ENCODE peak calls at places on chromosomes 6 and 20, in six cellular contexts. One of them, this sample, is unnamed.

GRCh38 chr20:63968928-63969760 is 586 bp downstream of the ZNF512B start:
- DNase-seq in uterus: peak
- DNase-seq in T-cell: no peak
- DNase-seq in left ventricle myocardium inferior: peak
- DNase-seq in NCI-H524 treated with DMSO at 0.1 percent for 48 hours: no peak
- DNase-seq in RWPE1: no peak
- DNase-seq in this sample: no peak

GRCh38 chr20:32052090-32052791 is at the start of gene HCK:
- DNase-seq in RWPE1: no peak
- DNase-seq in left ventricle myocardium inferior: peak
- DNase-seq in T-cell: no peak
- DNase-seq in uterus: no peak
- DNase-seq in NCI-H524 treated with DMSO at 0.1 percent for 48 hours: no peak
- DNase-seq in this sample: no peak

GRCh38 chr6:142627474-142627873 is 317.5 kb downstream of the HIVEP2 start:
- DNase-seq in RWPE1: no peak
- DNase-seq in left ventricle myocardium inferior: no peak
- DNase-seq in NCI-H524 treated with DMSO at 0.1 percent for 48 hours: no peak
- DNase-seq in uterus: no peak
- DNase-seq in T-cell: no peak
- DNase-seq in this sample: peak

GRCh38 chr6:36129889-36130671 is at the start of gene MAPK13:
- DNase-seq in uterus: no peak
- DNase-seq in RWPE1: peak
- DNase-seq in T-cell: no peak
- DNase-seq in left ventricle myocardium inferior: no peak
- DNase-seq in NCI-H524 treated with DMSO at 0.1 percent for 48 hours: no peak
- DNase-seq in this sample: no peak

GRCh38 chr6:145225500-145225899 is 509.8 kb downstream of the EPM2A start:
- DNase-seq in left ventricle myocardium inferior: no peak
- DNase-seq in uterus: no peak
- DNase-seq in NCI-H524 treated with DMSO at 0.1 percent for 48 hours: no peak
- DNase-seq in RWPE1: no peak
- DNase-seq in T-cell: no peak
- DNase-seq in this sample: no peak

GRCh38 chr6:83215131-83216047 is 22.2 kb downstream of the RWDD2A start:
- DNase-seq in left ventricle myocardium inferior: peak
- DNase-seq in RWPE1: peak
- DNase-seq in T-cell: peak
- DNase-seq in uterus: peak
- DNase-seq in NCI-H524 treated with DMSO at 0.1 percent for 48 hours: peak
- DNase-seq in this sample: peak

GRCh38 chr20:34675993-34676641 is 775 bp downstream of the PIGU start:
- DNase-seq in NCI-H524 treated with DMSO at 0.1 percent for 48 hours: no peak
- DNase-seq in left ventricle myocardium inferior: no peak
- DNase-seq in RWPE1: no peak
- DNase-seq in uterus: no peak
- DNase-seq in T-cell: no peak
- DNase-seq in this sample: no peak

GRCh38 chr20:8757146-8757545 is 311.7 kb upstream of the PLCB4 start:
- DNase-seq in T-cell: no peak
- DNase-seq in uterus: no peak
- DNase-seq in NCI-H524 treated with DMSO at 0.1 percent for 48 hours: peak
- DNase-seq in RWPE1: no peak
- DNase-seq in left ventricle myocardium inferior: no peak
- DNase-seq in this sample: no peak

GRCh38 chr6:115545410-115545986 is 515.2 kb downstream of the FRK start:
- DNase-seq in T-cell: no peak
- DNase-seq in uterus: peak
- DNase-seq in left ventricle myocardium inferior: no peak
- DNase-seq in NCI-H524 treated with DMSO at 0.1 percent for 48 hours: no peak
- DNase-seq in RWPE1: no peak
- DNase-seq in this sample: no peak

GRCh38 chr6:161366301-161366953 is 92.6 kb upstream of the AGPAT4 start:
- DNase-seq in left ventricle myocardium inferior: no peak
- DNase-seq in RWPE1: no peak
- DNase-seq in uterus: no peak
- DNase-seq in NCI-H524 treated with DMSO at 0.1 percent for 48 hours: no peak
- DNase-seq in T-cell: no peak
- DNase-seq in this sample: no peak

GRCh38 chr20:59994697-59995122 is 36.5 kb downstream of the CDH26 start:
- DNase-seq in NCI-H524 treated with DMSO at 0.1 percent for 48 hours: no peak
- DNase-seq in RWPE1: peak
- DNase-seq in T-cell: no peak
- DNase-seq in left ventricle myocardium inferior: peak
- DNase-seq in uterus: peak
- DNase-seq in this sample: no peak

GRCh38 chr6:125203395-125203794 is 49.8 kb downstream of the TPD52L1 start:
- DNase-seq in uterus: no peak
- DNase-seq in left ventricle myocardium inferior: no peak
- DNase-seq in RWPE1: no peak
- DNase-seq in T-cell: no peak
- DNase-seq in NCI-H524 treated with DMSO at 0.1 percent for 48 hours: no peak
- DNase-seq in this sample: no peak

GRCh38 chr6:45351667-45352066 is 23.5 kb downstream of the RUNX2 start:
- DNase-seq in NCI-H524 treated with DMSO at 0.1 percent for 48 hours: peak
- DNase-seq in T-cell: no peak
- DNase-seq in left ventricle myocardium inferior: no peak
- DNase-seq in uterus: no peak
- DNase-seq in RWPE1: no peak
- DNase-seq in this sample: no peak

GRCh38 chr6:108565893-108566292 is 5.2 kb downstream of the FOXO3 start:
- DNase-seq in RWPE1: no peak
- DNase-seq in T-cell: no peak
- DNase-seq in left ventricle myocardium inferior: no peak
- DNase-seq in uterus: peak
- DNase-seq in NCI-H524 treated with DMSO at 0.1 percent for 48 hours: no peak
- DNase-seq in this sample: no peak

GRCh38 chr20:45833883-45834796 is 541 bp downstream of the SNX21 start:
- DNase-seq in uterus: peak
- DNase-seq in left ventricle myocardium inferior: peak
- DNase-seq in NCI-H524 treated with DMSO at 0.1 percent for 48 hours: no peak
- DNase-seq in RWPE1: peak
- DNase-seq in T-cell: no peak
- DNase-seq in this sample: peak

GRCh38 chr6:14881399-14881798 is 364.5 kb upstream of the JARID2 start:
- DNase-seq in NCI-H524 treated with DMSO at 0.1 percent for 48 hours: no peak
- DNase-seq in RWPE1: peak
- DNase-seq in uterus: no peak
- DNase-seq in left ventricle myocardium inferior: no peak
- DNase-seq in T-cell: no peak
- DNase-seq in this sample: no peak

GRCh38 chr6:83371428-83371827 is 59.4 kb downstream of the ME1 start:
- DNase-seq in NCI-H524 treated with DMSO at 0.1 percent for 48 hours: no peak
- DNase-seq in RWPE1: no peak
- DNase-seq in uterus: no peak
- DNase-seq in left ventricle myocardium inferior: no peak
- DNase-seq in T-cell: no peak
- DNase-seq in this sample: no peak

GRCh38 chr6:13700232-13700631 is 11.4 kb downstream of the RANBP9 start:
- DNase-seq in RWPE1: no peak
- DNase-seq in T-cell: no peak
- DNase-seq in left ventricle myocardium inferior: no peak
- DNase-seq in uterus: no peak
- DNase-seq in NCI-H524 treated with DMSO at 0.1 percent for 48 hours: no peak
- DNase-seq in this sample: no peak

GRCh38 chr6:133129556-133129955 is 111.6 kb upstream of the EYA4 start:
- DNase-seq in RWPE1: no peak
- DNase-seq in left ventricle myocardium inferior: no peak
- DNase-seq in NCI-H524 treated with DMSO at 0.1 percent for 48 hours: no peak
- DNase-seq in uterus: no peak
- DNase-seq in T-cell: no peak
- DNase-seq in this sample: no peak

GRCh38 chr20:34578521-34579147 is 20.1 kb downstream of the MAP1LC3A start:
- DNase-seq in left ventricle myocardium inferior: peak
- DNase-seq in uterus: no peak
- DNase-seq in RWPE1: no peak
- DNase-seq in T-cell: no peak
- DNase-seq in NCI-H524 treated with DMSO at 0.1 percent for 48 hours: no peak
- DNase-seq in this sample: no peak

GRCh38 chr6:164039954-164040375 is 625.4 kb downstream of the QKI start:
- DNase-seq in uterus: peak
- DNase-seq in T-cell: peak
- DNase-seq in NCI-H524 treated with DMSO at 0.1 percent for 48 hours: no peak
- DNase-seq in left ventricle myocardium inferior: peak
- DNase-seq in RWPE1: peak
- DNase-seq in this sample: peak

GRCh38 chr6:39791311-39791710 is 865 bp upstream of the DAAM2 start:
- DNase-seq in T-cell: no peak
- DNase-seq in NCI-H524 treated with DMSO at 0.1 percent for 48 hours: no peak
- DNase-seq in uterus: no peak
- DNase-seq in RWPE1: no peak
- DNase-seq in left ventricle myocardium inferior: no peak
- DNase-seq in this sample: no peak

GRCh38 chr20:62914970-62915457 is 11.3 kb downstream of the DIDO1 start:
- DNase-seq in RWPE1: no peak
- DNase-seq in left ventricle myocardium inferior: no peak
- DNase-seq in NCI-H524 treated with DMSO at 0.1 percent for 48 hours: no peak
- DNase-seq in uterus: no peak
- DNase-seq in T-cell: peak
- DNase-seq in this sample: no peak

GRCh38 chr6:16769986-16770376 is 8.7 kb upstream of the ATXN1 start:
- DNase-seq in RWPE1: no peak
- DNase-seq in left ventricle myocardium inferior: no peak
- DNase-seq in T-cell: no peak
- DNase-seq in uterus: no peak
- DNase-seq in NCI-H524 treated with DMSO at 0.1 percent for 48 hours: no peak
- DNase-seq in this sample: no peak

GRCh38 chr6:35158520-35158919 is 17.4 kb upstream of the TCP11 start:
- DNase-seq in RWPE1: no peak
- DNase-seq in left ventricle myocardium inferior: no peak
- DNase-seq in uterus: no peak
- DNase-seq in NCI-H524 treated with DMSO at 0.1 percent for 48 hours: no peak
- DNase-seq in T-cell: no peak
- DNase-seq in this sample: no peak

GRCh38 chr20:49103647-49104364 is 57.7 kb downstream of the CSE1L start:
- DNase-seq in left ventricle myocardium inferior: no peak
- DNase-seq in T-cell: no peak
- DNase-seq in uterus: no peak
- DNase-seq in RWPE1: no peak
- DNase-seq in NCI-H524 treated with DMSO at 0.1 percent for 48 hours: no peak
- DNase-seq in this sample: no peak

GRCh38 chr6:27836783-27837635 is 75.2 kb downstream of the OR2B2 start:
- DNase-seq in RWPE1: peak
- DNase-seq in NCI-H524 treated with DMSO at 0.1 percent for 48 hours: no peak
- DNase-seq in T-cell: peak
- DNase-seq in uterus: peak
- DNase-seq in left ventricle myocardium inferior: no peak
- DNase-seq in this sample: peak

GRCh38 chr20:59792300-59792699 is 141.1 kb downstream of the SYCP2 start:
- DNase-seq in RWPE1: no peak
- DNase-seq in T-cell: no peak
- DNase-seq in NCI-H524 treated with DMSO at 0.1 percent for 48 hours: no peak
- DNase-seq in uterus: no peak
- DNase-seq in left ventricle myocardium inferior: no peak
- DNase-seq in this sample: no peak

GRCh38 chr6:7129360-7129759 is 21.6 kb downstream of the RREB1 start:
- DNase-seq in T-cell: no peak
- DNase-seq in NCI-H524 treated with DMSO at 0.1 percent for 48 hours: no peak
- DNase-seq in RWPE1: peak
- DNase-seq in left ventricle myocardium inferior: no peak
- DNase-seq in uterus: no peak
- DNase-seq in this sample: no peak

GRCh38 chr20:43189614-43190331 is at the start of gene PTPRT:
- DNase-seq in RWPE1: no peak
- DNase-seq in T-cell: no peak
- DNase-seq in uterus: no peak
- DNase-seq in left ventricle myocardium inferior: no peak
- DNase-seq in NCI-H524 treated with DMSO at 0.1 percent for 48 hours: no peak
- DNase-seq in this sample: no peak

GRCh38 chr6:168597471-168597875 is 156.5 kb downstream of the SMOC2 start:
- DNase-seq in uterus: peak
- DNase-seq in RWPE1: no peak
- DNase-seq in left ventricle myocardium inferior: no peak
- DNase-seq in NCI-H524 treated with DMSO at 0.1 percent for 48 hours: peak
- DNase-seq in T-cell: no peak
- DNase-seq in this sample: no peak

GRCh38 chr20:52448513-52448912 is 256.9 kb upstream of the ZFP64 start:
- DNase-seq in T-cell: no peak
- DNase-seq in uterus: no peak
- DNase-seq in NCI-H524 treated with DMSO at 0.1 percent for 48 hours: no peak
- DNase-seq in left ventricle myocardium inferior: no peak
- DNase-seq in RWPE1: no peak
- DNase-seq in this sample: no peak

GRCh38 chr20:6069669-6070068 is 15.8 kb upstream of the LRRN4 start:
- DNase-seq in left ventricle myocardium inferior: no peak
- DNase-seq in T-cell: no peak
- DNase-seq in RWPE1: no peak
- DNase-seq in NCI-H524 treated with DMSO at 0.1 percent for 48 hours: no peak
- DNase-seq in uterus: no peak
- DNase-seq in this sample: no peak

GRCh38 chr20:40314278-40314677 is 374.8 kb downstream of the MAFB start:
- DNase-seq in NCI-H524 treated with DMSO at 0.1 percent for 48 hours: no peak
- DNase-seq in left ventricle myocardium inferior: no peak
- DNase-seq in T-cell: no peak
- DNase-seq in RWPE1: no peak
- DNase-seq in uterus: no peak
- DNase-seq in this sample: no peak

This sample was measured in T-helper 9 cell.